ENCODE peak calls at places on chromosomes 11 and 22, in eight cellular contexts. T is epithelial cell of esophagus, F is coronary artery, I is neural progenitor cell, Y is fibroblast of mammary gland, U is progenitor cell of endocrine pancreas, V is upper lobe of right lung, S is fibroblast of lung. L is an unnamed sample.

GRCh38 chr11:35714882-35715612 is 52.5 kb downstream of the TRIM44 start:
- DNase-seq in V (no peak), Y (peak), U (no peak), T (peak), S (peak), I (no peak), F (no peak), L (peak)

GRCh38 chr11:62879554-62879953 is 1.1 kb upstream of the SLC3A2 start:
- DNase-seq in I (no peak), Y (peak), S (peak), V (no peak), F (no peak), T (no peak), U (no peak), L (no peak)

GRCh38 chr22:23457586-23457985 is 122.5 kb downstream of the IGLL1 start:
- DNase-seq in T (no peak), F (no peak), U (no peak), I (no peak), V (peak), S (no peak), Y (no peak), L (no peak)

GRCh38 chr11:16297332-16297731 is 59.0 kb downstream of the SOX6 start:
- DNase-seq in V (no peak), U (no peak), F (no peak), Y (no peak), I (no peak), T (no peak), S (no peak), L (no peak)

GRCh38 chr11:14254533-14255530 is 104.2 kb downstream of the RRAS2 start:
- DNase-seq in I (no peak), V (no peak), Y (no peak), F (no peak), S (peak), U (no peak), T (no peak), L (no peak)

GRCh38 chr11:84249344-84250135 is 963.4 kb upstream of the CCDC90B start:
- DNase-seq in U (no peak), I (no peak), F (no peak), Y (peak), S (peak), V (no peak), T (peak), L (no peak)

GRCh38 chr11:17686185-17686980 is 33.0 kb upstream of the MYOD1 start:
- DNase-seq in U (no peak), F (no peak), T (no peak), V (no peak), Y (no peak), I (peak), S (no peak), L (peak)

GRCh38 chr11:44338721-44339529 is 29.0 kb upstream of the ALX4 start:
- DNase-seq in I (no peak), F (no peak), T (no peak), V (no peak), S (no peak), U (no peak), Y (no peak), L (no peak)

GRCh38 chr11:70580036-70580805 is 181.9 kb downstream of the CTTN start:
- DNase-seq in Y (no peak), F (no peak), T (no peak), V (peak), I (peak), S (no peak), U (no peak), L (no peak)

GRCh38 chr11:70883323-70883940 is 368.9 kb downstream of the SHANK2 start:
- DNase-seq in S (no peak), F (no peak), Y (no peak), T (no peak), V (no peak), I (no peak), U (no peak), L (no peak)

GRCh38 chr22:49951001-49951677 is 9.4 kb upstream of the PIM3 start:
- DNase-seq in T (peak), Y (peak), U (no peak), F (no peak), I (no peak), V (peak), S (no peak), L (no peak)

GRCh38 chr11:43631732-43632131 is 48.8 kb upstream of the HSD17B12 start:
- DNase-seq in Y (no peak), F (no peak), S (no peak), I (no peak), V (no peak), T (no peak), U (no peak), L (no peak)

GRCh38 chr22:37019309-37020191 is at the start of the genes MPST and TST:
- DNase-seq in S (peak), F (no peak), U (peak), I (peak), V (peak), T (peak), Y (peak), L (peak)

GRCh38 chr22:46110215-46110614 is 40.1 kb upstream of the PPARA start:
- DNase-seq in Y (peak), I (no peak), S (peak), F (no peak), T (peak), V (no peak), U (no peak), L (no peak)

GRCh38 chr11:60280412-60280811 is at the start of gene MS4A4A:
- DNase-seq in Y (no peak), F (no peak), T (no peak), U (no peak), I (no peak), V (no peak), S (no peak), L (no peak)

GRCh38 chr22:37893583-37893983 is 12.5 kb upstream of the MICALL1 start:
- DNase-seq in Y (no peak), S (no peak), F (no peak), V (no peak), I (no peak), U (no peak), T (no peak), L (no peak)

GRCh38 chr11:68852628-68853027 is 10.9 kb upstream of the CPT1A start:
- DNase-seq in I (no peak), Y (no peak), T (no peak), F (no peak), V (peak), S (no peak), U (no peak), L (no peak)

GRCh38 chr22:49216579-49216978 is 611.1 kb downstream of the BRD1 start:
- DNase-seq in S (no peak), V (peak), T (no peak), F (no peak), I (no peak), Y (no peak), U (peak), L (no peak)

GRCh38 chr11:20134991-20135736 is 25.1 kb downstream of the DBX1 start:
- DNase-seq in S (no peak), T (no peak), F (no peak), V (no peak), I (no peak), U (no peak), Y (no peak), L (peak)

GRCh38 chr11:97079244-97079643 is 689.4 kb downstream of the JRKL start:
- DNase-seq in I (no peak), T (no peak), S (no peak), F (no peak), V (no peak), Y (no peak), U (no peak), L (no peak)

GRCh38 chr11:131909426-131910200 is 539.2 kb downstream of the NTM start:
- DNase-seq in U (no peak), S (no peak), T (no peak), F (no peak), I (no peak), V (no peak), Y (no peak), L (no peak)

GRCh38 chr11:26930518-26931247 is 63.2 kb upstream of the FIBIN start:
- DNase-seq in V (no peak), F (no peak), Y (peak), I (no peak), S (peak), U (no peak), T (no peak), L (peak)

GRCh38 chr22:22371031-22371541 is 126.5 kb downstream of the VPREB1 start:
- DNase-seq in F (no peak), U (no peak), V (no peak), I (no peak), T (no peak), Y (peak), S (no peak), L (no peak)

GRCh38 chr22:19775496-19776325 is 15.1 kb downstream of the TBX1 start:
- DNase-seq in S (no peak), V (no peak), I (no peak), Y (no peak), U (no peak), F (no peak), T (no peak), L (no peak)

GRCh38 chr22:43883012-43883661 is 8.7 kb downstream of the PNPLA5 start:
- DNase-seq in U (peak), V (peak), Y (peak), S (peak), F (no peak), T (peak), I (peak), L (peak)

GRCh38 chr11:72624496-72625201 is 49.6 kb downstream of the PDE2A start:
- DNase-seq in U (no peak), V (no peak), Y (no peak), S (no peak), F (no peak), T (no peak), I (no peak), L (no peak)

GRCh38 chr11:122044086-122044485 is 71.9 kb downstream of the BLID start:
- DNase-seq in I (no peak), V (no peak), U (no peak), T (peak), F (no peak), S (no peak), Y (peak), L (no peak)

GRCh38 chr11:110337570-110338193 is 41.3 kb upstream of the RDX start:
- DNase-seq in T (peak), I (no peak), Y (peak), V (no peak), U (no peak), F (no peak), S (no peak), L (no peak)

GRCh38 chr11:47980907-47981621 is 705 bp downstream of the PTPRJ start:
- DNase-seq in Y (no peak), T (peak), S (peak), I (peak), U (peak), F (no peak), V (peak), L (peak)

GRCh38 chr11:72641900-72642814 is 32.1 kb downstream of the PDE2A start:
- DNase-seq in F (no peak), V (peak), T (peak), I (peak), Y (no peak), S (peak), U (peak), L (no peak)

GRCh38 chr22:46614070-46614931 is 5.9 kb upstream of the GRAMD4 start:
- DNase-seq in S (no peak), U (no peak), V (no peak), I (no peak), T (no peak), Y (no peak), F (no peak), L (no peak)

GRCh38 chr22:50371101-50371648 is 28.0 kb downstream of the PPP6R2 start:
- DNase-seq in S (no peak), I (no peak), V (no peak), Y (no peak), U (no peak), T (no peak), F (no peak), L (no peak)

GRCh38 chr11:4063348-4063747 is 31.3 kb upstream of the RRM1 start:
- DNase-seq in I (no peak), S (no peak), U (no peak), T (no peak), F (no peak), Y (no peak), V (no peak), L (peak)

GRCh38 chr11:79437274-79437980 is 3.4 kb downstream of the TENM4 start:
- DNase-seq in Y (peak), T (peak), I (peak), V (peak), U (peak), F (peak), S (peak), L (peak)

GRCh38 chr11:85718126-85718943 is 32.3 kb upstream of the CCDC89 start:
- DNase-seq in U (no peak), I (no peak), V (no peak), F (no peak), Y (peak), T (no peak), S (peak), L (no peak)

GRCh38 chr11:117020873-117021564 is 77.2 kb downstream of the SIK3 start:
- DNase-seq in T (no peak), Y (no peak), V (no peak), U (no peak), I (no peak), S (no peak), F (no peak), L (no peak)

GRCh38 chr22:46710842-46711241 is 27.2 kb downstream of the CERK start:
- DNase-seq in I (no peak), Y (no peak), S (no peak), F (no peak), U (no peak), T (peak), V (no peak), L (no peak)

DNA sequence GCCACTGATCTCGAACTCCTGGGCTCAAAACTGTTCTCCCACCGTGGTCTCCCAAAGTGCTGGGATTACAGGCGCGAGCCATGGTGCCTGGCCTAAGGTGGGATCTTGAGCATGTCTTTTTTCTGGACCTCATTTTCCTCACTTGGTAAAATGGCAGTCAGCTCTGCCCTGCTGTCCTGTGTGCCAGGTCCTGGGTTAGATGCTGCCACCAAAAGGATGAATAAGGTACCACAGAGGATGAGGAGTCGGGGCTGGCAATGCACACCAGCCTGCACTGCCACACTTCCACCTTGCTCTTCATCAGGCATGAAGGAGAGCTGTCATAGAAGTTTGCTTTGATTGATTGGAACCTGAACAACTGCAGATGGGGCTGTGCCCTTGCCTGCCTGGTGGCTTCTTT is 32.3 kb downstream of the ACO2 start:
- DNase-seq in S (peak), T (peak), U (no peak), I (peak), V (no peak), F (no peak), Y (no peak), L (no peak)
- TF ChIP-seq CTCF in S (peak), T (peak), U (no peak), I (peak), V (peak), F (no peak), Y (peak), L (peak)

GRCh38 chr11:81993755-81994154 is 739.9 kb downstream of the FAM181B start:
- DNase-seq in U (no peak), T (no peak), F (no peak), I (no peak), S (peak), Y (no peak), V (no peak), L (no peak)

GRCh38 chr11:81990659-81991443 is 742.8 kb downstream of the FAM181B start:
- DNase-seq in S (no peak), V (no peak), Y (no peak), F (no peak), I (no peak), U (no peak), T (no peak), L (no peak)

DNA sequence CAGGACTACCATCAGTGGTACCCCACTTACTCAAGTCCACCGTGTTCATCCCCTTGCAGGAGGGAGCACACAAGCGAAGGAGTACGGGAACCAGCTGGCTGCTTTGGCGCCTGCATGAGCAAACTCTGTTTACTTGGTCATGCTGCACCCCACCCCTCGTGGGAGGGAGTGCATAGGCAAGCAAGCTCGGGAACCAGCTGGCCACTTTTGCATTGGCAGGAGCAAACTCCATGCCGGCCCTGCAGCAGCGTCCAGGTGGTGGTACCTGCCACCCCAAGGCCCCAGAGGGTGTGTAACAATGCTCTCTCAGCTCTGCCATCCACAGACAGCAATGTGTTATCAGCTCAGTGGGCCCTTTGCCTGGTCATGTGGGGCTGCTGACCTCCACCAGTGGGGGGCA is 737.8 kb downstream of the FAM181B start:
- DNase-seq in F (no peak), T (no peak), S (peak), V (no peak), I (no peak), U (no peak), Y (no peak), L (no peak)
- TF ChIP-seq CTCF in F (no peak), T (no peak), S (no peak), V (no peak), I (no peak), U (no peak), Y (no peak), L (no peak)

DNA sequence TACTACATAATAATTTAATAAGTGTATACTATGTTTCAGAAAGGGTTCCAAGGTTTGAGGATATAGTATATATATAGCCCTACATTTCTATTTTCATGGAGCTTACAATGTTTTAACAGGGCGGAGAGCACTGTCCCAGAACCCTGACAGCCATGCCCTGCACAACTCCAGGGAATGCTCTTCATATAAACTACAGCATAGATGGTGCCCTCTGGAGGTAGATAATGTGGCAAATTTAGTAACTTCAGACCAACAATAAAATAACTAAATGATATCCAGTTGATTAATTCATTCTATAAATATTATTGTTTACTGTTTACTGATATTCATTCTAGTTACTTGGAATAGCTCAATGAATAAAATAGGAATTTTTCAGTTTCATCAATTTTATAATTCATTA is 693.7 kb upstream of the CCDC179 start:
- DNase-seq in Y (peak), F (no peak), U (no peak), S (no peak), I (no peak), T (peak), V (no peak), L (no peak)
- TF ChIP-seq CTCF in Y (peak), F (no peak), U (no peak), S (no peak), I (peak), T (peak), V (no peak), L (peak)

GRCh38 chr11:76782526-76783293 is 446 bp upstream of the TSKU start:
- DNase-seq in U (peak), Y (peak), S (peak), I (peak), V (peak), T (peak), F (peak), L (peak)

GRCh38 chr11:76783294-76783900 is at the start of gene TSKU:
- DNase-seq in Y (no peak), U (no peak), T (peak), I (no peak), V (peak), F (no peak), S (peak), L (no peak)

GRCh38 chr11:76781861-76782500 is 1.2 kb upstream of the TSKU start:
- DNase-seq in I (no peak), S (no peak), T (peak), U (no peak), Y (no peak), F (no peak), V (no peak), L (no peak)

GRCh38 chr11:76785513-76785912 is 2.4 kb downstream of the TSKU start:
- DNase-seq in I (peak), S (no peak), T (no peak), F (no peak), V (no peak), U (no peak), Y (no peak), L (no peak)

GRCh38 chr11:76783901-76784813 is 1.0 kb downstream of the TSKU start:
- DNase-seq in S (peak), I (peak), V (peak), T (peak), Y (peak), U (peak), F (no peak), L (peak)
- TF ChIP-seq CTCF in S (no peak), I (no peak), V (no peak), T (no peak), Y (no peak), U (no peak), F (no peak), L (no peak)

DNA sequence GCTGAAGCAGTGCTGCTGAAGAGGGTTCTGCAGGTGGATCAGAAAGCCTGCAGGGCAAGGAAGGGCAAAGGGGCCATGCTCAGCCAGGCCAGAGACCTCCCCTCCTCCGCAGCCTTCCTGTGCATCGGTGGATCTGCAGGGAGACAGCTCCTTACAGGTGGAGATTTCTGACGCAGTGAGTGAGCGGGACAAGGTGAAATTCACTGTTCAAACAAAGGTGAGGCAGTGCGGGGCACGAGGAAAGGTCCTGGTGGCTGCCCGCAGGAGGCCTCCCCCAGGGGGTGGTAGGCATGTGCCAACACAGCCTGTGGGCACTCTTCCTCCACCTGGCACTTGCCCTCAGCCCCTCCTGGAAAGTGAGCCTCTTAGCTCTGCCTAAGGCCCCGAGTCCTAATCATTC is 8.6 kb downstream of the CFL1 start:
- DNase-seq in I (no peak), F (no peak), Y (no peak), U (no peak), S (no peak), T (no peak), V (no peak), L (no peak)
- TF ChIP-seq CTCF in I (no peak), F (no peak), Y (no peak), U (no peak), S (no peak), T (no peak), V (no peak), L (no peak)

DNA sequence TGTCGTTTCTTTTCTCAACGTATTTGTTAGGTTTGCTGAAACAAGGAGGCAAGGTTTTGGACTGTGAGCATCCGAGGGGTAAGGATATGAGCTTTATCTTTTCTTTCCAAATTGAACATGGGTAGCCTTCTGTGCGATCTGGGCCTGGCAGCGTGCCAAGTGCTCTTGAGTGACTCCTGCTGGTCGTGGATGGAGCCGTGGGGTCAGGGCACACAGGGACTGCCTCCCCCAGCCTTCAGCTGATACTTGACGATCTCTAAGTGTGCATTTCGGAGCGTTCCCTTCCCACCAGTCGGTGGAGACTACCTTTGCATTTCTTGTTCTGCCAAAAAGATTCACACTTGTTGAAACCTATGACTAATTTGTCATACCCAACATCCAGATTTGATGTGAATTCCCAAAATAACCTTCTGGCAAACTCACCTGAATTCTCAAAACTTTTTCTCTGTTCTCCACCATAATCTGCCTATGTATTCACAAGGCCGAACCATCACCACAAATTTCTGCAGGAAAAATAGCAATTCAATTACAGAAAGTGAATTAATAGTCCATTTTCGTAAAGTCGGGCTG is 40.2 kb upstream of the CLMP start:
- DNase-seq in U (no peak), F (no peak), V (no peak), Y (peak), S (no peak), T (no peak), I (peak), L (no peak)
- TF ChIP-seq CTCF in U (peak), F (no peak), V (peak), Y (peak), S (peak), T (peak), I (peak), L (peak)

L was measured in HFFc6.